ENCODE peak calls at places on chromosomes 3 and 15, in nine cellular contexts. One of them, this sample, is unnamed.

GRCh38 chr15:73979636-73980035 is 12.5 kb downstream of the STOML1 start:
- DNase-seq in endothelial cell of umbilical vein: no peak
- DNase-seq in SK-N-SH: no peak
- DNase-seq in GM12878: no peak
- DNase-seq in HCT116: no peak
- DNase-seq in HepG2: no peak
- DNase-seq in H1: no peak
- DNase-seq in A549: no peak
- DNase-seq in K562: no peak
- DNase-seq in this sample: no peak

GRCh38 chr3:119558528-119559339 is 680 bp downstream of the CD80 start:
- DNase-seq in H1: no peak
- DNase-seq in GM12878: no peak
- DNase-seq in A549: no peak
- DNase-seq in SK-N-SH: no peak
- DNase-seq in HepG2: no peak
- DNase-seq in K562: no peak
- DNase-seq in endothelial cell of umbilical vein: no peak
- DNase-seq in HCT116: no peak
- DNase-seq in this sample: no peak

GRCh38 chr3:137180220-137180619 is 222.4 kb downstream of the IL20RB start:
- DNase-seq in H1: no peak
- DNase-seq in endothelial cell of umbilical vein: no peak
- DNase-seq in K562: no peak
- DNase-seq in A549: no peak
- DNase-seq in SK-N-SH: no peak
- DNase-seq in HepG2: no peak
- DNase-seq in HCT116: no peak
- DNase-seq in GM12878: no peak
- DNase-seq in this sample: no peak

GRCh38 chr3:136949708-136950107 is 8.1 kb upstream of the IL20RB start:
- DNase-seq in HCT116: no peak
- DNase-seq in HepG2: no peak
- DNase-seq in K562: no peak
- DNase-seq in GM12878: no peak
- DNase-seq in SK-N-SH: no peak
- DNase-seq in H1: no peak
- DNase-seq in endothelial cell of umbilical vein: peak; percentile 44
- DNase-seq in A549: no peak
- DNase-seq in this sample: no peak

GRCh38 chr3:128922804-128923459 is 43.5 kb downstream of the ACAD9 start:
- DNase-seq in H1: no peak
- DNase-seq in K562: no peak
- DNase-seq in SK-N-SH: no peak
- DNase-seq in A549: no peak
- DNase-seq in endothelial cell of umbilical vein: no peak
- DNase-seq in HepG2: no peak
- DNase-seq in GM12878: no peak
- DNase-seq in HCT116: no peak
- DNase-seq in this sample: peak; percentile 40

GRCh38 chr3:193865879-193866480 is 270.0 kb upstream of the HES1 start:
- DNase-seq in SK-N-SH: no peak
- DNase-seq in endothelial cell of umbilical vein: no peak
- DNase-seq in HCT116: no peak
- DNase-seq in K562: no peak
- DNase-seq in A549: no peak
- DNase-seq in H1: no peak
- DNase-seq in HepG2: no peak
- DNase-seq in GM12878: no peak
- DNase-seq in this sample: no peak

GRCh38 chr3:129014148-129014547 is 13.0 kb downstream of the EFCC1 start:
- DNase-seq in HepG2: no peak
- DNase-seq in A549: no peak
- DNase-seq in GM12878: no peak
- DNase-seq in endothelial cell of umbilical vein: peak; percentile 15
- DNase-seq in K562: no peak
- DNase-seq in H1: no peak
- DNase-seq in SK-N-SH: no peak
- DNase-seq in HCT116: no peak
- DNase-seq in this sample: no peak

GRCh38 chr3:10459954-10460754 is 45.2 kb downstream of the ATP2B2 start:
- DNase-seq in SK-N-SH: no peak
- DNase-seq in HepG2: peak; percentile 73
- DNase-seq in A549: peak; percentile 60
- DNase-seq in HCT116: peak; percentile 62
- DNase-seq in GM12878: no peak
- DNase-seq in H1: peak; percentile 82
- DNase-seq in K562: peak; percentile 93
- DNase-seq in endothelial cell of umbilical vein: peak; percentile 59
- DNase-seq in this sample: peak; percentile 91

GRCh38 chr3:186275436-186275835 is 86.6 kb downstream of the DGKG start:
- DNase-seq in HCT116: no peak
- DNase-seq in A549: no peak
- DNase-seq in SK-N-SH: no peak
- DNase-seq in K562: no peak
- DNase-seq in GM12878: no peak
- DNase-seq in H1: no peak
- DNase-seq in endothelial cell of umbilical vein: no peak
- DNase-seq in HepG2: no peak
- DNase-seq in this sample: no peak

GRCh38 chr15:35444557-35445204 is 101.3 kb downstream of the DPH6 start:
- DNase-seq in H1: no peak
- DNase-seq in HCT116: peak; percentile 39
- DNase-seq in endothelial cell of umbilical vein: peak; percentile 72
- DNase-seq in SK-N-SH: peak; percentile 56
- DNase-seq in A549: peak; percentile 8
- DNase-seq in HepG2: peak; percentile 37
- DNase-seq in K562: peak; percentile 34
- DNase-seq in GM12878: peak; percentile 11
- DNase-seq in this sample: peak; percentile 45

GRCh38 chr3:146177986-146178385 is 17.0 kb upstream of the PLOD2 start:
- DNase-seq in A549: no peak
- DNase-seq in K562: no peak
- DNase-seq in endothelial cell of umbilical vein: no peak
- DNase-seq in HepG2: no peak
- DNase-seq in HCT116: no peak
- DNase-seq in GM12878: no peak
- DNase-seq in SK-N-SH: no peak
- DNase-seq in H1: no peak
- DNase-seq in this sample: no peak

GRCh38 chr15:80436511-80437307 is 32.5 kb downstream of the ARNT2 start:
- DNase-seq in A549: peak; percentile 89
- DNase-seq in endothelial cell of umbilical vein: no peak
- DNase-seq in HepG2: peak; percentile 32
- DNase-seq in SK-N-SH: no peak
- DNase-seq in HCT116: peak; percentile 70
- DNase-seq in H1: no peak
- DNase-seq in GM12878: no peak
- DNase-seq in K562: no peak
- DNase-seq in this sample: peak; percentile 12

GRCh38 chr3:195811756-195812155 is at the start of gene MUC4:
- DNase-seq in K562: peak; percentile 78
- DNase-seq in HepG2: no peak
- DNase-seq in GM12878: no peak
- DNase-seq in H1: no peak
- DNase-seq in HCT116: no peak
- DNase-seq in SK-N-SH: no peak
- DNase-seq in endothelial cell of umbilical vein: no peak
- DNase-seq in A549: no peak
- DNase-seq in this sample: no peak

GRCh38 chr3:139654637-139655365 is 23.0 kb downstream of the NMNAT3 start:
- DNase-seq in K562: no peak
- DNase-seq in endothelial cell of umbilical vein: no peak
- DNase-seq in SK-N-SH: no peak
- DNase-seq in H1: no peak
- DNase-seq in HCT116: no peak
- DNase-seq in A549: no peak
- DNase-seq in GM12878: no peak
- DNase-seq in HepG2: peak; percentile 98
- DNase-seq in this sample: no peak

GRCh38 chr3:177195242-177195940 is 1.9 kb downstream of the TBL1XR1 start:
- DNase-seq in HepG2: no peak
- DNase-seq in HCT116: no peak
- DNase-seq in K562: peak; percentile 17
- DNase-seq in endothelial cell of umbilical vein: peak; percentile 53
- DNase-seq in A549: peak; percentile 23
- DNase-seq in SK-N-SH: peak; percentile 36
- DNase-seq in GM12878: no peak
- DNase-seq in H1: no peak
- DNase-seq in this sample: peak; percentile 49

DNA sequence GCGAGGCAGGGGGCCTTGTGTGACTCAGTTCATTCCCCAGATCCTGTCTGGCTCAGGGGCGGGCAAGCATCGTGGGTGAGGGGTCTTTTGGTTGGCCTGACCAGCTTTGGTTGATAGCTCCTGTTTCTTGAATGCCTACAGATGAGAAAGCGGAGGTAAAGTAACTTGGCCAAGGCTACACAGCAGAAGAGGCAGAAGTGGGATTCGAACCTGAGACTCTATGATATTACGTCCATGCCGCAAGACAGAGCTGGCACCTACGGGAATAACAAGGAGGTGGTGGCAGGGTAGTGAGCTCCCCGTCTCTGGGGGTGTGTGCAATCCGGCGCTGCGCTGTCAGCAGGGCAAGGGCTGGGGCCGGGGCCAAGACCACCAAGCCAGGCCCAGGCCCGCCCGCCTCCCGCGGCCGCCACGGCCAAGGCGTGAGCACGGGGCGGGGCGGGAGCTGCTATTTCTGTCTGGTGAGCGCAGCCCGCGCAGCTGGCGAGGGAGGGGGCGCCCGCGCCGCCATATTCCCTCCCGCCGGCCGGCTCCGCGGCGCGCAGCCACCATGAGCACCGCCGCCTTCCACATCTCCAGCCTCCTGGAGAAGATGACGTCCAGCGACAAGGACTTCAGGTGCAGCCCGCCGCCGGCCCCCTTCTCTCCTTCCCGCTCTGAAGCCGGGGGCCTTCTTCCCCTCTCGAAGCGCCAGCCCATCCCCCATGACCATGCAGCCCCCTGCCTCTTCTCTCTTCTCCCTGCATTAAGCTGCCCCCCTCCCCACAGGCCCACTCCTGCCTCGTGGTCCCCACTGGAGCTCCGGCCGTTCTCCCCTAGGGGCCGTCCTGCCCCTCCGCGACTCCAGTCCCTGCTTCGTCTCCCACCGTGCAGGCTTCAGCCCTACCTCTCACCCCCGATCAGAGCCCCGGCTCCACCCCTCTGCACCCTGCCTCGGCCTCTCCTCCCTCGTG is at the start of gene CAND2:
- DNase-seq in HepG2: no peak
- DNase-seq in H1: no peak
- DNase-seq in SK-N-SH: peak; percentile 86
- DNase-seq in GM12878: no peak
- DNase-seq in endothelial cell of umbilical vein: peak; percentile 51
- DNase-seq in K562: peak; percentile 87
- DNase-seq in HCT116: no peak
- DNase-seq in A549: no peak
- DNase-seq in this sample: peak; percentile 49
- H3K4me3 ChIP-seq in HepG2: no peak within 1 kb of the TSS
- H3K4me3 ChIP-seq in H1: peak within 1 kb of the TSS; percentile 82
- H3K4me3 ChIP-seq in SK-N-SH: peak within 1 kb of the TSS; percentile 52
- H3K4me3 ChIP-seq in GM12878: peak within 1 kb of the TSS; percentile 25
- H3K4me3 ChIP-seq in endothelial cell of umbilical vein: peak within 1 kb of the TSS; percentile 51
- H3K4me3 ChIP-seq in K562: peak within 1 kb of the TSS; percentile 73
- H3K4me3 ChIP-seq in HCT116: no peak within 1 kb of the TSS
- H3K4me3 ChIP-seq in A549: peak within 1 kb of the TSS; percentile 55
- H3K4me3 ChIP-seq in this sample: peak within 1 kb of the TSS; percentile 38

DNA sequence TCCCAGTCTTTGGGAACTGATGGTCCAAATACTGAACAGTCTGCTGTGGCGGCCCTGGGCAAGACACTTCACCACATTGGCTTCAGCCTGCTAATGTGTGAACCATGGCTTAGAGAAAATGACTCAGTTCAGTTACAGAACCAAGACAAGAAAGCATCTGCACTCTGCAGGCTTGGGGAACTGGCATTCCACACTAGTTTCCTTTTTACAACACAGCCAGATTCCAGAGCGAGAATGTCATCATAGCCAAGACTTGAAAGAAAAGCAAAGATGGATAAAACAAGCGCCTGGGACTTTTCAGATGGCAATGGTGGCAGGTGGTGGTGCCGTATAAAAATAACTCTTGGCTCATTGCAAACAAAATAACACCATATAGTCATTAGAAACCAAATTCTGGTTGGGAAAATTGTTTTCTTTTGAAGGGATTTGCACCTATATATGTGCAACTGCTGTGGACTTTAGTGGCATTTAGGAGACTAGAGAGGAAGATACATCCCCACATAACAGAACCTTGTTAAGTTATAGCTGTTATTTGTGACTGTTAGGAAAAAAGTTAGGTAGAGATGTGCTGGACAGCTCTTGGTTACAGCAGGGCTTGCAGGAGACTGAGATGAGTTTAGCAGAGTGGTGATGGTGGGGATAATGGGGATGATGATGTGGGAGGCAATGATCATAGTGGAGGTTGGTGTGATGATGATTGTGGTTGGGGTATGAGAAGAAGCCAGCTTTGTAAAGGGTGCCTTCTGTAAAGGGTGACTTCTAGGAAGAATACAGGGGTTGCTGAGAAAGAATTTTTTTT is 273.6 kb downstream of the THRB start:
- DNase-seq in HCT116: no peak
- DNase-seq in A549: peak; percentile 12
- DNase-seq in endothelial cell of umbilical vein: peak; percentile 79
- DNase-seq in HepG2: no peak
- DNase-seq in K562: no peak
- DNase-seq in GM12878: no peak
- DNase-seq in SK-N-SH: no peak
- DNase-seq in H1: peak; percentile 19
- DNase-seq in this sample: no peak
- TF ChIP-seq MAX in HCT116: no peak
- TF ChIP-seq MAX in A549: no peak
- TF ChIP-seq MAX in endothelial cell of umbilical vein: no peak
- TF ChIP-seq MAX in HepG2: no peak
- TF ChIP-seq MAX in K562: no peak
- TF ChIP-seq MAX in GM12878: no peak
- TF ChIP-seq MAX in SK-N-SH: peak; percentile 83
- TF ChIP-seq MAX in H1: no peak
- TF ChIP-seq MAX in this sample: no peak

GRCh38 chr15:51727141-51727897 is 10.1 kb downstream of the LYSMD2 start:
- DNase-seq in endothelial cell of umbilical vein: no peak
- DNase-seq in A549: peak; percentile 34
- DNase-seq in GM12878: no peak
- DNase-seq in SK-N-SH: peak; percentile 12
- DNase-seq in HepG2: peak; percentile 11
- DNase-seq in K562: peak; percentile 29
- DNase-seq in H1: no peak
- DNase-seq in HCT116: no peak
- DNase-seq in this sample: peak; percentile 41
- H3K4me3 ChIP-seq in endothelial cell of umbilical vein: no peak overlapping the region
- H3K4me3 ChIP-seq in A549: no peak overlapping the region
- H3K4me3 ChIP-seq in GM12878: no peak overlapping the region
- H3K4me3 ChIP-seq in SK-N-SH: peak overlapping the region; percentile 24
- H3K4me3 ChIP-seq in HepG2: no peak overlapping the region
- H3K4me3 ChIP-seq in K562: no peak overlapping the region
- H3K4me3 ChIP-seq in H1: no peak overlapping the region
- H3K4me3 ChIP-seq in HCT116: no peak overlapping the region
- H3K4me3 ChIP-seq in this sample: no peak overlapping the region

DNA sequence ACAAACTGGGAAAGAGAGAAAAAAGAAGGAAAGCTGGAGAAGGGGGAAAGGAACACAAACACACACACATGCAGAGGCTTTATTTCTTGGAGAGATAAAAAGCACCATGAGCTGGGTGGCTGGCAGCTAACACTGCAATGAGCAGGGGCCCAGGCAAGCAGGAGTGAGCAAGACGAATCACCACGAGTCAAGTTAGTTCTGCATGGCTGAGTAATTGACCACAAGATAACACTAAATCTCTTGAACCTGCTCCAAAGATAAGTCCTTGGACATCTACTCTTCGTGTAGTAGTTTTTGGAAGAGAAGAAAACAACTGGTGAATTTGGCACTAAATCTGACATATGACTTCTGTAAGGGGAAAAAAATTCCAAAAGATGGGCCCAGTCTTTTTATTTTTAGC is 100.9 kb downstream of the MYO5A start:
- DNase-seq in HepG2: no peak
- DNase-seq in endothelial cell of umbilical vein: no peak
- DNase-seq in SK-N-SH: peak; percentile 17
- DNase-seq in K562: no peak
- DNase-seq in A549: no peak
- DNase-seq in GM12878: no peak
- DNase-seq in HCT116: peak; percentile 2
- DNase-seq in H1: no peak
- DNase-seq in this sample: peak; percentile 31
- TF ChIP-seq MAX in HepG2: no peak
- TF ChIP-seq MAX in endothelial cell of umbilical vein: no peak
- TF ChIP-seq MAX in SK-N-SH: peak; percentile 44
- TF ChIP-seq MAX in K562: no peak
- TF ChIP-seq MAX in A549: no peak
- TF ChIP-seq MAX in GM12878: no peak
- TF ChIP-seq MAX in HCT116: no peak
- TF ChIP-seq MAX in H1: no peak
- TF ChIP-seq MAX in this sample: no peak

This sample was measured in NB4.